ENCODE peak calls at places on chromosome 3, in six cellular contexts. L is AG09319, M is GM12865, I is heart right ventricle, Z is spleen, C is GM13976. U is an unnamed sample.

GRCh38 chr3:17136251-17136721 is 251.5 kb downstream of the PLCL2 start:
- DNase-seq in M (peak), Z (no peak), I (peak), L (no peak), C (no peak), U (no peak)

GRCh38 chr3:44902628-44903027 is 28.2 kb downstream of the TGM4 start:
- DNase-seq in L (no peak), I (no peak), Z (no peak), C (no peak), M (no peak), U (no peak)

GRCh38 chr3:42681361-42682038 is 3.8 kb upstream of the KLHL40 start:
- DNase-seq in I (no peak), C (no peak), L (no peak), Z (no peak), M (no peak), U (no peak)

GRCh38 chr3:38002291-38002876 is 11.8 kb downstream of the VILL start:
- DNase-seq in C (no peak), I (no peak), L (no peak), M (no peak), Z (peak), U (no peak)

GRCh38 chr3:147799601-147800000 is 390.4 kb downstream of the ZIC1 start:
- DNase-seq in I (no peak), M (no peak), Z (no peak), C (no peak), L (no peak), U (no peak)

GRCh38 chr3:134640872-134641470 is 9.9 kb downstream of the KY start:
- DNase-seq in Z (no peak), C (no peak), L (no peak), I (no peak), M (peak), U (peak)

GRCh38 chr3:48268936-48269551 is 28.1 kb downstream of the ZNF589 start:
- DNase-seq in Z (no peak), I (no peak), L (no peak), M (no peak), C (no peak), U (no peak)

GRCh38 chr3:193348686-193349085 is 29.9 kb downstream of the ATP13A5 start:
- DNase-seq in I (no peak), L (no peak), Z (no peak), C (no peak), M (no peak), U (no peak)

GRCh38 chr3:177367783-177368182 is 170.5 kb upstream of the TBL1XR1 start:
- DNase-seq in M (no peak), Z (no peak), C (no peak), L (no peak), I (no peak), U (no peak)

DNA sequence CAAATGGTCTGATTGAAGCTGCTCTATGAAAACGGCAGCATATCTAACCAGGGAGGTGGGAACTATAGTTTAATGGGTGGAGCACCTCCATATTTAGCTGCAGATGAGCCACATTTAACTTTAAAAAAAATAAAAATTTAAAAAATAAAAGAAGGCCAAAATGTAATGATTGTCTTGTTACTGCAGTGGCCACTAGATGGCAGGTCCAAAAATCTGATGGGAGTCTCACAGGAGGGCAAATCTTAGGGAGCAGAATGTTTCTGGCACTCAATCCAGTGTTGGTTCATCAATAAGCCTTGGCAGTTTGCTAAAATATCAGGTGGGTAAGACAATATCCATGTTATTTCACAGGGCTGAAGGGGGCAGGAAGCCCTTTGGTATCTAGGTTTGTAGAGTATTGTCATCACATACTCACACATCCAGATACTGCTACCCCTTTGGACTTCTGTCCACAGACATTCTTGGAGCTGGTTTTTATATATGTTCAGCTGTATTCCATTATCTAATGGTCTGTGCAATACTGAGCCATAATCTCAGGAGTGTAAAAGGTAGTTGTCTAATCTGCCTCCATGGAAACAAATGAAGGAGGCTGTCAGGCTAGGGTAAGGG is 233.3 kb downstream of the TIGIT start:
- DNase-seq in M (peak), L (no peak), I (no peak), Z (no peak), C (peak), U (peak)
- TF ChIP-seq CTCF in M (peak), L (peak), I (no peak), Z (no peak), C (peak), U (peak)

GRCh38 chr3:197331131-197331530 is 32.7 kb upstream of the DLG1 start:
- DNase-seq in L (no peak), M (peak), I (no peak), C (no peak), Z (no peak), U (no peak)
- TF ChIP-seq CTCF in L (peak), M (no peak), I (no peak), C (no peak), Z (no peak), U (peak)

GRCh38 chr3:137511655-137512054 is 252.5 kb upstream of the SOX14 start:
- DNase-seq in M (no peak), L (no peak), Z (no peak), I (no peak), C (no peak), U (no peak)

GRCh38 chr3:137519602-137520001 is 244.5 kb upstream of the SOX14 start:
- DNase-seq in M (no peak), C (no peak), Z (no peak), L (no peak), I (no peak), U (no peak)

GRCh38 chr3:137509354-137510045 is 254.6 kb upstream of the SOX14 start:
- DNase-seq in I (no peak), C (no peak), Z (no peak), M (no peak), L (no peak), U (no peak)

DNA sequence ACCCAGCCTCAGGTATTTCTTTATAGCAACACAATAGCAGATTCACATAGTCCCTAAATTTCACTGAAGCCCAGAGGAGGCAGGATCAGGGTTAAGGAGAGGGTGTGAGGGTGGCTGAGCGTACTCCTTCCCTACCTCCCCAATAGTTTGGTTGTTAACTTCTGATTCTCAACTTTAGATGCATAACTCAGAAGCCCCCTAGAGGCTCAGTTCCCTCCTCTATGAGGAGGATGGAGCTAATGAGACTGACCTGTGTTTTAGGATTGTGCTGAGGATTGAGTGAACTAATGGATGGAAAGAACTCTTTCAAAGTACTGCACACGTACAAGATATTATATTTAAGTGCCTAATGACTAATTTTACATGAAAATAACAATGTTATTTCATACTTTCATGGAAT is 249.3 kb upstream of the SOX14 start:
- DNase-seq in C (no peak), L (no peak), M (no peak), Z (no peak), I (no peak), U (no peak)
- TF ChIP-seq CTCF in C (no peak), L (no peak), M (peak), Z (no peak), I (no peak), U (no peak)

GRCh38 chr3:21839592-21839991 is 88.6 kb upstream of the ZNF385D start:
- DNase-seq in C (no peak), L (peak), Z (no peak), I (peak), M (peak), U (no peak)
- TF ChIP-seq CTCF in C (no peak), L (peak), Z (no peak), I (peak), M (peak), U (no peak)

GRCh38 chr3:142694225-142694624 is 29.6 kb upstream of the TRPC1 start:
- DNase-seq in M (no peak), L (no peak), Z (no peak), I (no peak), C (no peak), U (no peak)

GRCh38 chr3:142693294-142693853 is 30.5 kb upstream of the TRPC1 start:
- DNase-seq in C (no peak), Z (no peak), I (no peak), M (no peak), L (no peak), U (no peak)

GRCh38 chr3:142690613-142691012 is 33.2 kb upstream of the TRPC1 start:
- DNase-seq in I (no peak), C (no peak), Z (no peak), L (no peak), M (no peak), U (no peak)

DNA sequence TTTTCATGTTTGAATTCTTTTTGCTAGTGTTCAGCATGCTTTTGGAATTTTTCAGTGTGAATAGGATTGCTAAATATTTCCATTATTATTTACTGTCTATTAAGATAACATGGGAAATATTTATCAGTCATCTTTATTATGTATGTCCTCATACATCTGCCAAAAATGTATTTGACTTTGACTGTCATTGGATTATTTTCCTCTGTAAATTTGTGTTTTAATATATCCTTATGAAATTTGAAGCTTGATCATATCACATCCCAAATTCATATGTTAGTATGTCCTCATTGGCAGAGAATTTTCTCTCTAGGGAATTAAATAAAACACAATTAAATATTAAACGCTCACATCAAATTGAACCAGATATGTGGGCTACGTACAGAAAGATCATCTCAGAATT is 32.3 kb upstream of the TRPC1 start:
- DNase-seq in I (no peak), M (no peak), Z (no peak), C (no peak), L (no peak), U (no peak)
- TF ChIP-seq CTCF in I (no peak), M (no peak), Z (no peak), C (no peak), L (no peak), U (no peak)

DNA sequence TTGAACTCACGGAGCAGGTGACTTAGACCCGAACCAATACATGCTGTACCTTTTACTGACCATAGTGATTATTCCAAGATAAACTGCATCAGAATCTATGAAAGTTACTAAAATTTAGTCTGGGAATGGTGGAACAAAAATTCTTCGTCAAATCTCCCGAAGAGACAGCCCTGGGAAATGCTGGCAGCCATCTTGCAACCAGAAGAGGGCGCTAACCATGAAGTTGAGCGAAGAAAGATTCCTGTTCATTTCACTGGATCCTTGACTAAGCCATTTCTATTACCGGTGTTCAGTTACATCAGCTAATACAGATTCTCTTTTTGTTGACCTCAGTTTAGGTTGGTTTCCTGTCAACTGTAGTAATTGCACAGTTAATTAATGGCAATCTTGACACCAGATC is 199.6 kb downstream of the SLC9A9 start:
- DNase-seq in Z (no peak), L (no peak), I (no peak), M (no peak), C (no peak), U (no peak)
- TF ChIP-seq CTCF in Z (no peak), L (peak), I (no peak), M (peak), C (no peak), U (peak)

GRCh38 chr3:115655761-115656282 is 32.5 kb downstream of the GAP43 start:
- DNase-seq in C (no peak), M (no peak), L (no peak), Z (no peak), I (no peak), U (no peak)

GRCh38 chr3:115658337-115659181 is 35.2 kb downstream of the GAP43 start:
- DNase-seq in L (peak), M (peak), Z (peak), C (peak), I (peak), U (peak)

GRCh38 chr3:115659253-115659652 is 35.9 kb downstream of the GAP43 start:
- DNase-seq in Z (no peak), I (no peak), C (peak), L (no peak), M (peak), U (peak)

GRCh38 chr3:115658032-115658336 is 34.7 kb downstream of the GAP43 start:
- DNase-seq in I (no peak), Z (no peak), M (no peak), L (no peak), C (no peak), U (no peak)

DNA sequence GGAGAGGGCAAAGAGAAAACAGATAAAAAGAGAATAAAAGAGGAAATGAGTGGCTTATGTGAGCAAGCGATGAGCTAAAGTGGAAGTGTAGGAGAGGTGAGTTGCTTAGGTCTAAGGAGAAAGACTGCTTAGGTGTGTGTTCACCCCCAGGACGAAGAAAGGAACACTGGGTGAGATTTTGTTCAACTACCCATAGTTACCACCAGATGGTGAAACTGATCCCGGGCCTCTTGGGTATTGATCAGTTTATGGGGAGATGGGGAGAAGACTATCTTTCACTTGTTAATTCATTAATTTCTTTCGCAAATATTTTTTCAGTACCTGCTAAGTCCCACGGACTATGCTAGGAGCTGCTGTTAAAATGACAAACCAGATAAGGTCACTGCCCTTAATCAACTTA is 33.9 kb downstream of the GAP43 start:
- DNase-seq in C (no peak), M (no peak), L (no peak), Z (no peak), I (no peak), U (no peak)
- TF ChIP-seq CTCF in C (no peak), M (no peak), L (no peak), Z (no peak), I (no peak), U (no peak)

GRCh38 chr3:55036883-55037577 is 109.2 kb upstream of the LRTM1 start:
- DNase-seq in Z (no peak), I (no peak), M (no peak), C (no peak), L (no peak), U (no peak)

GRCh38 chr3:55042591-55042990 is 114.7 kb upstream of the LRTM1 start:
- DNase-seq in C (no peak), Z (no peak), I (no peak), L (no peak), M (no peak), U (no peak)
- TF ChIP-seq CTCF in C (no peak), Z (no peak), I (no peak), L (peak), M (no peak), U (no peak)

U was measured in GM13977.